ENCODE peak calls at places on chromosomes 11 and 22, in seven cellular contexts. P is cardiac muscle cell, Y is endodermal cell, R is C1 segment of cervical spinal cord, E is EL, D is uterus, H is lung. B is an unnamed sample.

GRCh38 chr11:112526699-112527410 is 266.2 kb upstream of the PLET1 start:
- DNase-seq in P (no peak), Y (peak), R (no peak), E (peak), D (no peak), H (no peak), B (no peak)

GRCh38 chr11:75298191-75298590 is 53.3 kb downstream of the ARRB1 start:
- DNase-seq in P (no peak), Y (no peak), R (no peak), E (no peak), D (no peak), H (no peak), B (no peak)

GRCh38 chr11:125053167-125053566 is 9.9 kb upstream of the SLC37A2 start:
- DNase-seq in P (no peak), Y (no peak), R (no peak), E (peak), D (no peak), H (no peak), B (no peak)

GRCh38 chr11:112922606-112923005 is 38.6 kb upstream of the NCAM1 start:
- DNase-seq in P (no peak), Y (peak), R (no peak), E (no peak), D (no peak), H (no peak), B (no peak)

GRCh38 chr11:34363363-34364084 is 5.7 kb upstream of the ABTB2 start:
- DNase-seq in P (no peak), Y (no peak), R (no peak), E (no peak), D (no peak), H (no peak), B (no peak)

GRCh38 chr11:82636620-82637019 is 97.0 kb downstream of the FAM181B start:
- DNase-seq in P (no peak), Y (no peak), R (no peak), E (no peak), D (no peak), H (no peak), B (no peak)

GRCh38 chr11:35087648-35088047 is 51.3 kb upstream of the CD44 start:
- DNase-seq in P (no peak), Y (no peak), R (no peak), E (no peak), D (no peak), H (no peak), B (no peak)

GRCh38 chr22:33049125-33049729 is 9.0 kb downstream of the SYN3 start:
- DNase-seq in P (peak), Y (peak), R (peak), E (peak), D (peak), H (peak), B (peak)

GRCh38 chr11:132450631-132451030 is 1080.2 kb downstream of the NTM start:
- DNase-seq in P (no peak), Y (no peak), R (no peak), E (no peak), D (no peak), H (no peak), B (no peak)

GRCh38 chr22:22110548-22111266 is 128.1 kb upstream of the TOP3B start:
- DNase-seq in P (peak), Y (peak), R (peak), E (peak), D (peak), H (no peak), B (no peak)

GRCh38 chr11:75577198-75577597 is 15.1 kb downstream of the SERPINH1 start:
- DNase-seq in P (peak), Y (peak), R (peak), E (peak), D (peak), H (no peak), B (no peak)

GRCh38 chr11:2752204-2752772 is 52.5 kb upstream of the KCNQ1OT1 start:
- DNase-seq in P (no peak), Y (no peak), R (no peak), E (peak), D (no peak), H (no peak), B (peak)

GRCh38 chr11:78138694-78139421 is 568 bp downstream of the ALG8 start:
- DNase-seq in P (no peak), Y (peak), R (no peak), E (peak), D (no peak), H (no peak), B (no peak)

GRCh38 chr11:64235427-64236161 is 1.2 kb downstream of the VEGFB start:
- DNase-seq in P (no peak), Y (no peak), R (no peak), E (no peak), D (no peak), H (no peak), B (no peak)

GRCh38 chr22:20569059-20570058 is 61.9 kb downstream of the MED15 start:
- DNase-seq in P (no peak), Y (no peak), R (no peak), E (peak), D (peak), H (peak), B (peak)

GRCh38 chr11:44766112-44766971 is 39.6 kb downstream of the TSPAN18 start:
- DNase-seq in P (peak), Y (peak), R (no peak), E (peak), D (peak), H (no peak), B (peak)

GRCh38 chr11:82796970-82797594 is 63.4 kb upstream of the FAM181B start:
- DNase-seq in P (peak), Y (no peak), R (peak), E (no peak), D (no peak), H (no peak), B (peak)

GRCh38 chr22:38882972-38883622 is 11.1 kb upstream of the CBX6 start:
- DNase-seq in P (no peak), Y (no peak), R (no peak), E (no peak), D (no peak), H (no peak), B (no peak)

GRCh38 chr11:64687204-64687603 is 35.8 kb downstream of the NRXN2 start:
- DNase-seq in P (no peak), Y (no peak), R (peak), E (no peak), D (peak), H (no peak), B (peak)

GRCh38 chr11:116224154-116224888 is 548.5 kb downstream of the BUD13 start:
- DNase-seq in P (peak), Y (peak), R (peak), E (peak), D (peak), H (peak), B (no peak)

B was measured in left ventricle myocardium inferior.